ENCODE peak calls at places on chromosomes 6 and 20, in four cellular contexts. E, Z, N and P are unnamed samples.
A peak's percentile ranks its signal among the peaks of the same experiment; 100 is the strongest.

GRCh38 chr6:33344771-33345697 is 27.5 kb upstream of the ZBTB22 start:
- DNase-seq in E (peak; percentile 68), Z (peak; percentile 46), N (peak; percentile 83), P (peak; percentile 71)

GRCh38 chr6:127471379-127472255 is 12.4 kb upstream of the KIAA0408 start:
- DNase-seq in E (no peak), Z (no peak), N (no peak), P (no peak)

GRCh38 chr6:167210375-167211295 is 52.9 kb upstream of the GPR31 start:
- DNase-seq in E (peak; percentile 53), Z (no peak), N (no peak), P (no peak)

GRCh38 chr6:327538-328183 is 35.4 kb downstream of the DUSP22 start:
- DNase-seq in E (peak; percentile 52), Z (no peak), N (no peak), P (no peak)

GRCh38 chr6:37200085-37200484 is 30.1 kb downstream of the PIM1 start:
- DNase-seq in E (no peak), Z (no peak), N (no peak), P (no peak)

GRCh38 chr20:13996265-13996664 is 949 bp downstream of the MACROD2 start:
- DNase-seq in E (no peak), Z (no peak), N (no peak), P (no peak)

GRCh38 chr20:37244572-37244957 is 17.0 kb downstream of the GHRH start:
- DNase-seq in E (no peak), Z (no peak), N (no peak), P (no peak)

GRCh38 chr6:4295058-4295788 is 159.8 kb upstream of the ECI2 start:
- DNase-seq in E (no peak), Z (no peak), N (no peak), P (no peak)

GRCh38 chr6:169075211-169075621 is 178.4 kb downstream of the THBS2 start:
- DNase-seq in E (no peak), Z (no peak), N (no peak), P (peak; percentile 60)

GRCh38 chr6:35562060-35562459 is 49.4 kb upstream of the TULP1 start:
- DNase-seq in E (no peak), Z (no peak), N (no peak), P (no peak)

GRCh38 chr6:93842178-93842577 is 422.8 kb upstream of the EPHA7 start:
- DNase-seq in E (no peak), Z (no peak), N (no peak), P (no peak)

GRCh38 chr20:40826699-40827098 is 137.7 kb upstream of the MAFB start:
- DNase-seq in E (no peak), Z (no peak), N (no peak), P (no peak)

GRCh38 chr6:11133281-11133680 is 21.8 kb upstream of the ERVFRD-1 start:
- DNase-seq in E (no peak), Z (no peak), N (no peak), P (no peak)

GRCh38 chr20:10469599-10469998 is 34.5 kb downstream of the SLX4IP start:
- DNase-seq in E (peak; percentile 34), Z (peak; percentile 60), N (no peak), P (peak; percentile 60)

GRCh38 chr6:111590209-111590955 is 15.3 kb downstream of the TRAF3IP2 start:
- DNase-seq in E (no peak), Z (no peak), N (no peak), P (no peak)

GRCh38 chr20:49171928-49172327 is 16.2 kb downstream of the STAU1 start:
- DNase-seq in E (no peak), Z (no peak), N (no peak), P (no peak)

GRCh38 chr6:10400330-10400729 is 14.5 kb downstream of the TFAP2A start:
- DNase-seq in E (no peak), Z (no peak), N (no peak), P (no peak)

GRCh38 chr20:18428490-18429173 is 38.2 kb downstream of the DZANK1 start:
- DNase-seq in E (no peak), Z (no peak), N (no peak), P (peak; percentile 76)

GRCh38 chr6:14066782-14067406 is 50.7 kb upstream of the CD83 start:
- DNase-seq in E (peak; percentile 67), Z (no peak), N (no peak), P (no peak)

GRCh38 chr20:48298851-48299484 is 513.7 kb upstream of the SULF2 start:
- DNase-seq in E (peak; percentile 71), Z (peak; percentile 22), N (no peak), P (peak; percentile 17)

GRCh38 chr6:3749991-3750323 is 1.6 kb downstream of the PXDC1 start:
- DNase-seq in E (no peak), Z (no peak), N (no peak), P (peak; percentile 40)

GRCh38 chr20:57306747-57307146 is 22.9 kb upstream of the SPO11 start:
- DNase-seq in E (no peak), Z (no peak), N (peak; percentile 2), P (no peak)

GRCh38 chr20:57298457-57298856 is 31.1 kb upstream of the SPO11 start:
- DNase-seq in E (no peak), Z (no peak), N (no peak), P (no peak)

GRCh38 chr20:57301026-57301425 is 28.6 kb upstream of the SPO11 start:
- DNase-seq in E (no peak), Z (no peak), N (no peak), P (no peak)
- H3K27ac ChIP-seq in E (no peak overlapping the region), Z (no peak overlapping the region), N (no peak overlapping the region), P (no peak overlapping the region)

DNA sequence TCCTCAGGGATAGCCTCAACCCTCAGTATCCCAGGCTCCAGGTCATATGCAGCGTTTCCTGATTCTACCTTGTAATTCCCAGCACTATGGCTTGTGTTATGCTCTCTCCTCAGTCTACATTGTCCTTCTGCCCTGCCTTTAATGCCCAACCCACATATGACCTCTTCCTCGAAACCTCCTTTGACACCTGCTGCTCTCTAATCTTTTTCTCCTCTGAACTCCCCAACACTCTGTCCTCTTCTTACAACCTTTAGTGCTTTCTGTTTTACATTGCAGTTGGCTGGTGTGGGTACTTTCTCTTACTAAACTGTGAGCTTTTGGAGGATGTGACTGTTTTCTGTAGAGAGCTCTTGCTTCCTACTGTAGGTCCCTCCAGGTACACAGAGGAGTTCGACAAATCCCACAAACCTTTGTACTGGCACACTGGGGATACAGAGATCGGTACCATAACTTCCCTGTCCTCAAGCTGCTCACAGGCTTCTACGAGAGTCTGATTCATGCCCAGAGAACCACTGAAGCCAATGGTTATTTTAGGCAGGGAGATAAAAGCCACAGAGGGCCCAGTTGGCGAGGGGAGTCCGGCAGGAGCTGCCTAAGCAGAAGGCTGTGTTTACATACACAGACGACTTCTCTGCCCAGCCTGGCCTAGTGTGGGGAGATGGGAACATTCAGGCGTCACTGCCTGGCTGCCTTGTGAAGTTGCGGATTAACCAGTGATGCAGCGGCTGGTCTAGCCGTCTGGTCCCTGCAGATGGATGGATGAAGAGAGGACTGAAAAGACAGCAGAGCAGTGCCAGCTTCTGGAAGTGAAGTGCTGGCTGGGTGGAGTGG is 8.4 kb upstream of the EPB41L1 start:
- DNase-seq in E (no peak), Z (no peak), N (no peak), P (no peak)
- TF ChIP-seq POLR2AphosphoS5 in E (no peak), Z (no peak), N (no peak), P (no peak)

GRCh38 chr6:1667012-1667804 is 57.5 kb downstream of the FOXC1 start:
- DNase-seq in E (peak; percentile 74), Z (no peak), N (no peak), P (no peak)
- H3K27ac ChIP-seq in E (peak overlapping the region; percentile 89), Z (no peak overlapping the region), N (no peak overlapping the region), P (no peak overlapping the region)

DNA sequence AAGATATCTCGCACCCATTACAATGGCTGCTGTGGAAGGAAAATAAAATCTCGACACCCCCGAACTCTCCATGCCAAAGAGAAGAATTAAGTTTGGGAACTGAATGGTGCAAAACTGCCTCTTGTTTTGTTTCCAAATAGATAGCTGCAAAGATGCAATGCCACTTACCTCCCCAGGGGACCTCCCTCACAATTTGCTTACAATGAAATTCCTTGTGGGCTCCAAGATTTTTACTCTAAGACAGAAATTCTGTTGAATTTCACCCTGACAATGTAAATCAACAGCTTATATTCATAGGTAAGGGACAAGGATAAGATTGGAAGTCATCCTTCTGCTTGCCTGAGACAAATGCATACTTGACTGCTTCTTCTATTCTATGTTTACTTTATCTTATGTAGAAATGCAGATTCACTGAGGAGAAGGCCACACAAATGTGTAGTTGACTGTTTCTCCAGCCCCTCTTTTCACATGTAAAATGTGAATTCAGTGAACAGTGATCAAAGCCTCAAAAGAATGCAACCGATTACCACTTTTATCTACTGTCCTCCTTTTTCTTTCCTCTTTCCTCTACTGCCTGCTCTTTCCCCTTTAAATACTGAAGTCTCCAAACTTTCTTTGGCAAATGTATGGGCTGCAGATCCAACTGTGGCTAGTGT is 36.6 kb downstream of the ADGRF4 start:
- DNase-seq in E (no peak), Z (no peak), N (no peak), P (no peak)
- TF ChIP-seq POLR2AphosphoS5 in E (no peak), Z (no peak), N (no peak), P (no peak)